ENCODE peak calls at places on chromosomes 1 and 21, in six cellular contexts. U is neuronal stem cell, L is IMR-90, T is trophoblast cell, B is mesenchymal stem cell, C is H1. R is an unnamed sample.

GRCh38 chr1:26280333-26281042 is 602 bp downstream of the SH3BGRL3 start:
- DNase-seq in U (no peak), L (peak; percentile 48), T (no peak), B (peak; percentile 62), C (no peak), R (no peak)

GRCh38 chr1:226984521-226985238 is 44.6 kb downstream of the COQ8A start:
- DNase-seq in U (no peak), L (no peak), T (no peak), B (no peak), C (no peak), R (peak; percentile 24)

GRCh38 chr1:239260779-239261286 is 125.5 kb upstream of the CHRM3 start:
- DNase-seq in U (no peak), L (no peak), T (no peak), B (no peak), C (no peak), R (no peak)

GRCh38 chr21:42346866-42347600 is 3.8 kb downstream of the TFF2 start:
- DNase-seq in U (no peak), L (no peak), T (no peak), B (no peak), C (no peak), R (no peak)

GRCh38 chr1:158180741-158181576 is at the start of gene CD1D:
- DNase-seq in U (peak; percentile 40), L (no peak), T (no peak), B (peak; percentile 56), C (peak; percentile 77), R (peak; percentile 64)

GRCh38 chr21:45125347-45125746 is 51.0 kb downstream of the ADARB1 start:
- DNase-seq in U (no peak), L (no peak), T (no peak), B (no peak), C (no peak), R (no peak)

GRCh38 chr1:47224676-47225399 is 7.2 kb downstream of the TAL1 start:
- DNase-seq in U (no peak), L (no peak), T (no peak), B (no peak), C (peak; percentile 60), R (no peak)

GRCh38 chr1:17330856-17331255 is 22.9 kb downstream of the PADI4 start:
- DNase-seq in U (no peak), L (no peak), T (no peak), B (no peak), C (no peak), R (no peak)

GRCh38 chr1:201750934-201751333 is 78.0 kb upstream of the IPO9 start:
- DNase-seq in U (no peak), L (peak; percentile 84), T (peak; percentile 84), B (peak; percentile 61), C (no peak), R (no peak)

GRCh38 chr1:23421752-23422312 is 2.7 kb downstream of the TCEA3 start:
- DNase-seq in U (no peak), L (peak; percentile 90), T (peak; percentile 89), B (peak; percentile 79), C (no peak), R (no peak)

GRCh38 chr1:228007054-228007800 is 429 bp downstream of the WNT3A start:
- DNase-seq in U (no peak), L (no peak), T (no peak), B (no peak), C (no peak), R (no peak)

GRCh38 chr1:196317535-196318522 is 290.4 kb downstream of the KCNT2 start:
- DNase-seq in U (peak; percentile 18), L (peak; percentile 54), T (peak; percentile 57), B (peak; percentile 55), C (no peak), R (no peak)

GRCh38 chr1:75796376-75797272 is at the start of gene MSH4:
- DNase-seq in U (no peak), L (no peak), T (peak; percentile 54), B (no peak), C (peak; percentile 66), R (peak; percentile 66)

GRCh38 chr1:22350987-22351756 is 100.5 kb upstream of the ZBTB40 start:
- DNase-seq in U (no peak), L (no peak), T (no peak), B (no peak), C (peak; percentile 63), R (no peak)
- H3K23ac ChIP-seq in U (no peak overlapping the region), L (no peak overlapping the region), T (no peak overlapping the region), B (no peak overlapping the region), C (no peak overlapping the region), R (no peak overlapping the region)

DNA sequence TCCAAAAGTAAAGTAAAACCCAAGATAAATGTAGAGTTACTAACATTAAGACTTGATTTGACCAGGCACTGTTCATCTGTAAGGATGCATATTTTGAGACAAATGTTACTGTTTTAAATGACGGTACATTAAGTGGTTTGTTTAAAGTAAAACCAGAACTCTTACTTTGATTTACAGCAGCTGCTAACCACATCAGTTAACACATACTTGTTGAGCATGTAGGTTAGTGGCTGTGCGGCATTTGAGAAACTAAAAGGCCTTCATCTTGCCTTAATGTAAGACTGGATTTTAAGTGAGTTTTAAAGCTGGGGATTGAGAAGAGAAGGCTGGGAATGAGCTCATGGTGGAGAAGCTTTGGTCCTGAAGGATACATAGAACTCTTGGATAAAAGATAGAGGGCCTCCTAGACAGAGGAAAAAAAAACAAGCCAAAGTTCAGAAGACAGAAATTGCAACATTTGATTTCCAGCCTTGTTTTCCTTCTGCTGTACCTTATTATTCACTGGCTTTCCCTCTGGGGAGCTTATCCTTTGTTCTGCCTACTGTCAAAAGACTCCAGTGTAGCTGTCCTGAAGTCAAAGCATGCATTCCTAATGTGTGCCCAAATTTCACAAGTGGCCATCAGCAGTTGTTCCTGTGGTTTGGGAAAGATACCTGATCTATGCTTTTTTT is 66.6 kb downstream of the MTR start:
- DNase-seq in U (no peak), L (peak; percentile 22), T (no peak), B (peak; percentile 75), C (no peak), R (no peak)
- H3K23ac ChIP-seq in U (no peak overlapping the region), L (no peak overlapping the region), T (no peak overlapping the region), B (no peak overlapping the region), C (no peak overlapping the region), R (no peak overlapping the region)

GRCh38 chr1:207873055-207873890 is 37.7 kb downstream of the CD34 start:
- DNase-seq in U (no peak), L (no peak), T (no peak), B (no peak), C (no peak), R (no peak)

GRCh38 chr1:207870279-207871031 is 40.5 kb downstream of the CD34 start:
- DNase-seq in U (no peak), L (no peak), T (no peak), B (no peak), C (no peak), R (no peak)

GRCh38 chr1:207869859-207870258 is 41.1 kb downstream of the CD34 start:
- DNase-seq in U (no peak), L (no peak), T (no peak), B (no peak), C (no peak), R (no peak)

GRCh38 chr1:207871117-207871649 is 39.7 kb downstream of the CD34 start:
- DNase-seq in U (no peak), L (no peak), T (no peak), B (no peak), C (no peak), R (no peak)

GRCh38 chr1:207872655-207873054 is 38.3 kb downstream of the CD34 start:
- DNase-seq in U (no peak), L (no peak), T (no peak), B (no peak), C (no peak), R (no peak)
- H3K23ac ChIP-seq in U (no peak overlapping the region), L (no peak overlapping the region), T (no peak overlapping the region), B (no peak overlapping the region), C (no peak overlapping the region), R (no peak overlapping the region)

GRCh38 chr1:1833916-1834325 is 55.7 kb upstream of the NADK start:
- DNase-seq in U (peak; percentile 11), L (peak; percentile 12), T (no peak), B (peak; percentile 49), C (no peak), R (no peak)
- H3K23ac ChIP-seq in U (no peak overlapping the region), L (no peak overlapping the region), T (no peak overlapping the region), B (no peak overlapping the region), C (no peak overlapping the region), R (no peak overlapping the region)

GRCh38 chr1:53219711-53220110 is 723 bp downstream of the CZIB start:
- DNase-seq in U (no peak), L (peak; percentile 4), T (no peak), B (no peak), C (no peak), R (no peak)
- H3K23ac ChIP-seq in U (no peak overlapping the region), L (peak overlapping the region; percentile 36), T (no peak overlapping the region), B (no peak overlapping the region), C (no peak overlapping the region), R (no peak overlapping the region)